ENCODE peak calls at places on chromosomes 3 and 15, in eight cellular contexts. I is CD4-positive, alpha-beta T cell; Q is RWPE1; R is body of pancreas; D is NB4; U is progenitor cell of endocrine pancreas; S is heart left ventricle; A is GM12864. X is an unnamed sample.

GRCh38 chr3:30263238-30263920 is 343.0 kb upstream of the TGFBR2 start:
- DNase-seq in I (no peak), Q (no peak), R (no peak), D (peak), U (no peak), S (no peak), A (no peak), X (no peak)

GRCh38 chr3:52108302-52109232 is 45.7 kb downstream of the POC1A start:
- DNase-seq in I (no peak), Q (no peak), R (peak), D (no peak), U (no peak), S (peak), A (no peak), X (peak)

GRCh38 chr3:115766587-115767492 is 143.5 kb downstream of the GAP43 start:
- DNase-seq in I (no peak), Q (no peak), R (no peak), D (no peak), U (no peak), S (no peak), A (no peak), X (peak)

GRCh38 chr15:77841376-77841775 is 208.7 kb upstream of the LINGO1 start:
- DNase-seq in I (no peak), Q (no peak), R (no peak), D (no peak), U (no peak), S (no peak), A (no peak), X (no peak)

GRCh38 chr15:29343229-29343628 is 73.6 kb upstream of the NSMCE3 start:
- DNase-seq in I (no peak), Q (no peak), R (no peak), D (no peak), U (no peak), S (no peak), A (no peak), X (no peak)

GRCh38 chr3:52221563-52222318 is 3.7 kb downstream of the TLR9 start:
- DNase-seq in I (peak), Q (no peak), R (peak), D (no peak), U (no peak), S (no peak), A (no peak), X (peak)

GRCh38 chr15:36080759-36081158 is 498.7 kb upstream of the CDIN1 start:
- DNase-seq in I (no peak), Q (no peak), R (no peak), D (no peak), U (no peak), S (peak), A (no peak), X (no peak)

GRCh38 chr3:79521221-79521848 is 246.5 kb downstream of the ROBO1 start:
- DNase-seq in I (no peak), Q (peak), R (peak), D (peak), U (no peak), S (no peak), A (no peak), X (no peak)

GRCh38 chr3:10238330-10238995 is 9.8 kb upstream of the TATDN2 start:
- DNase-seq in I (peak), Q (no peak), R (no peak), D (peak), U (no peak), S (no peak), A (no peak), X (no peak)

GRCh38 chr15:81315452-81316203 is 8.3 kb downstream of the STARD5 start:
- DNase-seq in I (no peak), Q (no peak), R (no peak), D (no peak), U (no peak), S (no peak), A (no peak), X (no peak)

DNA sequence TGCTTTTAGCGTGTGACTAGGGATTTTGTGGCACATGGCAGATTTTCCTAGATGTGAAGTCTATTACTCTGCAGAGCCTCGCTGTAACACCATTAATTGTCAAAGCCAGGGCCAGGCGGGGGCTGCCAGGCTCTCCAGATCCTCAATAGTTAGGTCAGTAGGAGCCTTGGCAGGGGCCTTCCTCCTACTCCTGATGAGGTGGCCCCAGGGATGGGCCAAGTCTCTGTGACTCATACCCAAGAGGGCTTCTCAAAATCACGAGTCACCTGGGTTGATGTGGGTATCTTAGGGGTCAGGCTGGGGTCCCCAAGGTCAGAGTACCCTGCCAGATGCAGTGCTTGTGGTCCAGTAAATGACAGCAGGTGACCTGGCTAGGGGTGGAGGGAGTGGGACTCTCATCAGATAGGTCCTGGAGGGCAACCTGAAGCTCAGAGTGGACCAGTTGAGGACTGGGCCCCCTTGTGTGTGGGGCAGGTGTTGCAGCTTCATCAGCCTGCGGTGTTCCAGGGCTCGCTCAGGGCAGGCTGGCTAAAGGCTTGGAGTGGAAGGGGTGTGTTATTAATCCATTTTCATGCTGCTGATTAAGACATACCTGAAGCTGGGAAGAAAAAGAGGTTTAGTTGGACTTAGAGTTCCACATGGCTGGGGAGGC is 88.5 kb upstream of the MYZAP start:
- DNase-seq in I (no peak), Q (no peak), R (no peak), D (peak), U (no peak), S (no peak), A (no peak), X (no peak)
- TF ChIP-seq CTCF in I (no peak), Q (no peak), R (peak), D (peak), U (peak), S (no peak), A (peak), X (no peak)

DNA sequence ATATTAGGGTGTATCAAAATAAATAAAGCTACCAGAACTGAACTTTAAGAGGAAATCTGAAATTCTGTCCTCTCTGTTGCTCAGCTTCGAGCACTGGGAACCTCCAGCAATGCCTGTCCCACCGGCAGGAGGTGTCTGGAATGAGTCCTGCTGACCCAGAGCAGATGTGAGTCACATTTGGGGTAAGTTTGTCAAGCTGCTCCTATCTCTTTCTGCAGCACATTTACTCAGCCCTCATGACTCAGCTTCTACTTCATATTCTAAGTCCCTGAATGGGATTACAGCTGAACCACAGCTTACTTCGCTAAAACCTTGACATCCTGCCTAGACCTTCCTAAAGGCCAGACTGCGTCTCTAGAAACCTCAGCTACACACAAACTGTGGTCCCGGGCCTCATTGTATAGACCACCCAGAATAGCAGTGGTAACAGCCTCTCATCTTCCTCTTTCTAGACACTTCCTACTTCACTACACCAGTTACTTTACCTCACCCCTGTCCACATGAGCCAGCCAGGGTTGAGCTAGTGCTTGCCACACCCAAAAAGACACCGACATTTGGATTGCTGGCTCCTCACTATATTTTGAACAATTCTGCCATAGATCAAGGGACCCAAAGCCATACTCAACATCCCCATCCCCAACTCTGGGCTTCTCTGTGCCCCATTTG is 109.6 kb upstream of the TMCO5A start:
- DNase-seq in I (no peak), Q (peak), R (no peak), D (peak), U (no peak), S (peak), A (peak), X (no peak)
- TF ChIP-seq CTCF in I (no peak), Q (no peak), R (no peak), D (no peak), U (no peak), S (no peak), A (no peak), X (no peak)

DNA sequence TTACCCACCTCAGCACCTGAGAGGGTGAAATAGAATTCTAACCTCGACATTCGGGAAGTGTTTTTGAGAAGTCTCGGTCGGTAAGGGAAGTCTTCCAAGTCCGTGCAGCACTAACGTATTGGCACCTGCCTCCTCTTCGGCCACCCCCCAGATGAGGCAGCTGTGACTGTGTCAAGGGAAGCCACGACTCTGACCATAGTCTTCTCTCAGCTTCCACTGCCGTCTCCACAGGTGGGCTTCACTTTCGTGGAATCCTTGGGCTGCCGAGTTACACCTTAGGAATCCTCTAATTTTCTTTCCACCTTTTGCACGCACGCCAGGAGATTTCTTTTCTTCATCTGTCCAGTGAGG is 775 bp downstream of the CCNDBP1 start:
- DNase-seq in I (no peak), Q (no peak), R (peak), D (no peak), U (no peak), S (no peak), A (no peak), X (no peak)
- TF ChIP-seq CTCF in I (no peak), Q (no peak), R (no peak), D (peak), U (no peak), S (no peak), A (no peak), X (no peak)

GRCh38 chr3:134251731-134252391 is 1.2 kb upstream of the RYK start:
- DNase-seq in I (no peak), Q (no peak), R (no peak), D (peak), U (no peak), S (peak), A (no peak), X (peak)

GRCh38 chr3:134252766-134253165 is 2.1 kb upstream of the RYK start:
- DNase-seq in I (no peak), Q (no peak), R (no peak), D (no peak), U (no peak), S (no peak), A (no peak), X (no peak)

GRCh38 chr3:134249935-134250716 is 533 bp downstream of the RYK start:
- DNase-seq in I (peak), Q (peak), R (peak), D (peak), U (peak), S (peak), A (no peak), X (peak)

GRCh38 chr3:134250717-134251220 is at the start of gene RYK:
- DNase-seq in I (peak), Q (peak), R (peak), D (peak), U (peak), S (peak), A (no peak), X (peak)

GRCh38 chr3:134249442-134249841 is 1.2 kb downstream of the RYK start:
- DNase-seq in I (no peak), Q (no peak), R (no peak), D (no peak), U (no peak), S (no peak), A (no peak), X (no peak)
- TF ChIP-seq CTCF in I (no peak), Q (peak), R (no peak), D (no peak), U (no peak), S (no peak), A (no peak), X (no peak)

GRCh38 chr3:172939651-172940293 is 189.2 kb downstream of the ECT2 start:
- DNase-seq in I (no peak), Q (no peak), R (no peak), D (no peak), U (no peak), S (no peak), A (no peak), X (no peak)
- TF ChIP-seq CTCF in I (no peak), Q (no peak), R (no peak), D (no peak), U (no peak), S (no peak), A (no peak), X (no peak)

DNA sequence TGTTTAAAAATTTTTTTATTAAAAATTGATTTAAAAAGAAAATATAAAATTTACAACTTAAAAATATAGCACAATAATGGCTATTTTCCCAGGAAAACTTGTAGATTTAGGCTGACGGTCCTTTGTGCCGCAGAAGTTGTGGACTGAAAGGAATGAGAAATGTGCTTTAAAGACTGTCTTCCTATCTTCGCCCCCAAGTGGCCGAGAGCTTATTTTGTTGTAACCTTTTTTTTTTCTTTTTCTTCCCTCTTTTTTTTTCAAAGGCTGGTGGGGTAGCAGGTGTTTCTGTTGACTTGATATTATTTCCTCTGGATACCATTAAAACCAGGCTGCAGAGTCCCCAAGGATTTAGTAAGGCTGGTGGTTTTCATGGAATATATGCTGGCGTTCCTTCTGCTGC is 15.5 kb downstream of the SLC25A26 start:
- DNase-seq in I (no peak), Q (no peak), R (no peak), D (peak), U (no peak), S (no peak), A (no peak), X (no peak)
- TF ChIP-seq CTCF in I (no peak), Q (no peak), R (no peak), D (no peak), U (peak), S (no peak), A (no peak), X (no peak)

DNA sequence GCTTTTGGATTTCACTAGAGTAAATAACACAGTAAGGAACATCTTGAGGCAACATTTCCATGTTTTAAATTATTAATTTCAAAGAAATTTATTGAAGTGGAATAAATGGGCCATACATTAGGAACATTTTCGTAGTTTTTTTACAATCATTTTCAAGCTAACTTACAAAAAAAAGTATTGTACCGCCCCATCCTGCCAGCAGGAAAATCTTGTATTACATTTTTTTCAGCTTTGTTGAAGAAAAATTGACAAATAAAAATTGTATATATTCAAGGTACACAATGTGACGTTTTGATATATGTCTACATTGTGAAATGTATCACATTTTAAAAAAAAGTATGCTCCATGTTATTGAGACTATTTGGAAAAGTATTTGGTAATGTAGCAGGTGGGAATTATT is 1001.9 kb upstream of the NR2F2 start:
- DNase-seq in I (no peak), Q (no peak), R (no peak), D (no peak), U (no peak), S (no peak), A (no peak), X (no peak)
- TF ChIP-seq CTCF in I (no peak), Q (no peak), R (no peak), D (no peak), U (no peak), S (no peak), A (no peak), X (no peak)

DNA sequence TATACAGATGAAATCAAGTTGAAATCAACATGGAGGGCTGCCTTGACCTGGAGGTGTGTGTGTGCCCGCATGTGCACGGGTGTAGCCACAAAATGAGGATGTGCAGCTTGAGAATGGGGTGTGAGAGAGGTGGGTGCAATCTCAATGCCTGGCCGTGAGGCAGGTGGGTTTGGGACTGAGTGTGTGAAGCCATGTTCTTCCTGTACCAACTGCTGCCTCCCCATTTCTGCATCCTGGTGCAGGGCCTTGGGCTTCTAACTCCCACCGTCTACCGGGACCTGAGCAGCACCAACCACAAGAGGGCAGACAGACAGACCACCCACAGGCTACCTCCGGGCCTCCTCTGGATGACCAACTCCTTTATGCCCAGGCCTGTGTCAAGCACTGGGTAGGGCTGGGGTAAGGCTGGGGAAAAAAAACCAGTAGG is 161.9 kb upstream of the TLE3 start:
- DNase-seq in I (no peak), Q (no peak), R (no peak), D (peak), U (no peak), S (peak), A (no peak), X (no peak)
- TF ChIP-seq CTCF in I (no peak), Q (no peak), R (no peak), D (peak), U (peak), S (no peak), A (peak), X (no peak)

DNA sequence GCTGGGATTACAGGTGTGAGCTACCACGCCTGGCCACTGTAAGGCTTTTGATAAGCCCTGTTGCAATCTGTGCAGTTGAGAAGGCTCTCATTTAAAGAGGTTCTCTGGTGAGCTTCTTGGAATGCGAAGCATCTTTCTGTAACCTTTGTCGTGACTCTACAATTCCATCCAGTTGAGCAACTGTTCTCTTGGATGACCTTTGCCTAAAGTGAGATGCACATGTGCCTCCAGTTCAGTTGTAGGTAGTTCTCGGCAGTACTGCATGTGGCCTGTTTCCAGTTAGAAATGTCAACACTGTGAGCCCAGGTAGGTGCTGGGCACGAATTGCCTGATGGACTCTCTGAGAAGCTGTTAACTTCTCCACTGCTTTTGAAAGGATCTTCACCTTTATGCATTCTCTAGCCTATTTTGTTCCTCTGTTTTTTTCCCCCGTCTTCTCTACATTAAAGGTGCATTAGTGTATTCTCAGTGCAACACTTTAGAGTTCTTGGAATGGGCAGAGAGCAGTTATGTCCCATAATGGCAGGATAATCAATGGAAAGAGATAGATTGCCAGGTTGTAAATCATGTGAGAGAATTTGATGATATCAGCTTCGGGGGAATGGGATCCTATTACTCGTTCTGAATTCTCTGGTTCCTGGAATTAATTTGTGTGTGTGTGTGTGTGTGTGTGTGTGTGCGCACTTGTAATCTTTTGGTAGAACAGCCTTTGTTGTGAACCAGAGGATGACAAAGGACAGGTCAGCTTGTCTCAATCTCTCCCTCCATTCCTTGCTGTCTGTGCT is 51.0 kb downstream of the PTPRG start:
- DNase-seq in I (no peak), Q (no peak), R (no peak), D (no peak), U (no peak), S (no peak), A (no peak), X (no peak)
- TF ChIP-seq CTCF in I (no peak), Q (no peak), R (no peak), D (no peak), U (no peak), S (no peak), A (no peak), X (no peak)

DNA sequence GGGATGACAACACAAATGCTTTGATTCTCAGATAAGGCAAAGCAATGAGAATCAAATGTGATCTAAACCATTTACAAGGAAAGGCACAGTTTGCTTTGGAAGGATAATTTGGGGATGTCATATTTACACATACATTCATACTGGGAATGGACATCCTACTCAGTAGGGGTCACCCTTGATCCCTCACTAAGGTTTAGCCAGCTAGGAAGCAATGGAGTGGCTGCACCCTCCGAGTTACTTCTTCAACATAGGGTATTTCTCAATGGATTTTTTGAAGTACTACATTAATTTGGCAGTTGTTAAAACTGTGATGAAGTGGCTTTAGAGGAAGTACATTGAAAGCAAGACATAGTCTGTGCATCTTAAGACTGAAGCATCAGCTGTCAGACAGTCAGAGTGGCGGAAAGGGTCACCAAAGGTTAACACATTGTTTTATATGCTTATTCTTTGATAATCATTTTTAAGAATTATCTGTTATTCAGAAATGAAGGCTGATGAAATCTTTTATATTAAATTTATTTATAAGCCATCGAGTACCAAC is 22.0 kb upstream of the SSR3 start:
- DNase-seq in I (no peak), Q (no peak), R (no peak), D (peak), U (no peak), S (no peak), A (no peak), X (no peak)
- TF ChIP-seq CTCF in I (no peak), Q (no peak), R (no peak), D (no peak), U (no peak), S (peak), A (no peak), X (no peak)

X was measured in uterus.